ENCODE peak calls at places on chromosomes 11 and 22, in nine cellular contexts. S is PC-3, Y is MM.1S, O is fibroblast of lung, V is GM23338, A is keratinocyte, T is hepatocyte, R is neural progenitor cell, J is HCT116. G is an unnamed sample.

GRCh38 chr11:16605440-16605970 is 132.9 kb upstream of the C11orf58 start:
- DNase-seq in S (no peak), Y (peak), O (peak), V (peak), A (no peak), T (peak), R (peak), J (no peak), G (no peak)

GRCh38 chr22:20111045-20111688 is 4.7 kb upstream of the RANBP1 start:
- DNase-seq in S (peak), Y (no peak), O (peak), V (peak), A (no peak), T (peak), R (peak), J (peak), G (peak)

GRCh38 chr11:96486890-96487633 is 97.2 kb downstream of the JRKL start:
- DNase-seq in S (peak), Y (peak), O (peak), V (peak), A (no peak), T (peak), R (peak), J (no peak), G (no peak)

GRCh38 chr22:20810645-20811044 is 36.7 kb downstream of the SERPIND1 start:
- DNase-seq in S (no peak), Y (no peak), O (no peak), V (no peak), A (no peak), T (no peak), R (no peak), J (no peak), G (no peak)

GRCh38 chr11:77351281-77351905 is 49.9 kb upstream of the GDPD4 start:
- DNase-seq in S (no peak), Y (no peak), O (peak), V (no peak), A (no peak), T (no peak), R (no peak), J (no peak), G (no peak)

GRCh38 chr11:61254403-61255025 is 13.5 kb downstream of the PGA5 start:
- DNase-seq in S (peak), Y (peak), O (peak), V (peak), A (peak), T (peak), R (peak), J (peak), G (peak)

GRCh38 chr11:45710561-45710960 is 45.1 kb upstream of the CHST1 start:
- DNase-seq in S (no peak), Y (no peak), O (no peak), V (no peak), A (no peak), T (no peak), R (no peak), J (no peak), G (no peak)

GRCh38 chr22:41380993-41381328 is 781 bp upstream of the TEF start:
- DNase-seq in S (peak), Y (no peak), O (peak), V (no peak), A (peak), T (peak), R (no peak), J (peak), G (no peak)

GRCh38 chr22:49768961-49769690 is 58.5 kb downstream of the BRD1 start:
- DNase-seq in S (no peak), Y (no peak), O (peak), V (no peak), A (no peak), T (no peak), R (no peak), J (no peak), G (no peak)

GRCh38 chr22:16827506-16827905 is 2.3 kb upstream of the XKR3 start:
- DNase-seq in S (no peak), Y (no peak), O (no peak), V (no peak), A (no peak), T (no peak), R (no peak), J (no peak), G (no peak)

GRCh38 chr11:95506777-95507176 is 275.8 kb upstream of the SESN3 start:
- DNase-seq in S (no peak), Y (no peak), O (no peak), V (no peak), A (no peak), T (no peak), R (no peak), J (no peak), G (no peak)

GRCh38 chr22:20430641-20431519 is 6.7 kb downstream of the SCARF2 start:
- DNase-seq in S (peak), Y (no peak), O (peak), V (peak), A (no peak), T (peak), R (peak), J (peak), G (no peak)

GRCh38 chr11:72652871-72653615 is 21.2 kb downstream of the PDE2A start:
- DNase-seq in S (no peak), Y (no peak), O (no peak), V (peak), A (no peak), T (no peak), R (peak), J (no peak), G (peak)

GRCh38 chr11:77183421-77183984 is 55.5 kb downstream of the MYO7A start:
- DNase-seq in S (no peak), Y (no peak), O (no peak), V (no peak), A (no peak), T (no peak), R (no peak), J (no peak), G (no peak)

GRCh38 chr22:35413624-35414023 is 13.7 kb downstream of the MCM5 start:
- DNase-seq in S (no peak), Y (no peak), O (no peak), V (no peak), A (no peak), T (no peak), R (no peak), J (no peak), G (no peak)

GRCh38 chr11:126112547-126112946 is 49.9 kb upstream of the CDON start:
- DNase-seq in S (no peak), Y (no peak), O (peak), V (no peak), A (no peak), T (peak), R (no peak), J (no peak), G (no peak)

GRCh38 chr11:61524963-61525587 is 16.5 kb downstream of the LRRC10B start:
- DNase-seq in S (no peak), Y (no peak), O (no peak), V (no peak), A (no peak), T (no peak), R (no peak), J (no peak), G (no peak)

GRCh38 chr22:31977141-31977781 is 32.9 kb downstream of the YWHAH start:
- DNase-seq in S (peak), Y (peak), O (peak), V (peak), A (no peak), T (peak), R (peak), J (peak), G (peak)

GRCh38 chr11:71165771-71166170 is 86.6 kb downstream of the SHANK2 start:
- DNase-seq in S (no peak), Y (no peak), O (no peak), V (no peak), A (no peak), T (no peak), R (no peak), J (no peak), G (no peak)

GRCh38 chr11:61337706-61338268 is 4.8 kb downstream of the TKFC start:
- DNase-seq in S (no peak), Y (no peak), O (no peak), V (no peak), A (no peak), T (no peak), R (no peak), J (no peak), G (no peak)

GRCh38 chr11:129248618-129249017 is 56.5 kb upstream of the ARHGAP32 start:
- DNase-seq in S (peak), Y (no peak), O (peak), V (no peak), A (no peak), T (peak), R (no peak), J (no peak), G (no peak)

GRCh38 chr11:66542362-66542761 is 3.5 kb downstream of the ZDHHC24 start:
- DNase-seq in S (peak), Y (no peak), O (peak), V (no peak), A (no peak), T (no peak), R (no peak), J (no peak), G (no peak)

GRCh38 chr11:82718307-82718706 is 15.4 kb downstream of the FAM181B start:
- DNase-seq in S (peak), Y (peak), O (peak), V (peak), A (no peak), T (peak), R (peak), J (peak), G (no peak)

GRCh38 chr11:62004473-62004872 is 37.0 kb upstream of the FTH1 start:
- DNase-seq in S (peak), Y (no peak), O (peak), V (no peak), A (no peak), T (no peak), R (no peak), J (no peak), G (no peak)

GRCh38 chr22:43829448-43829821 is 17.3 kb upstream of the EFCAB6 start:
- DNase-seq in S (no peak), Y (no peak), O (no peak), V (no peak), A (no peak), T (peak), R (no peak), J (no peak), G (no peak)

GRCh38 chr22:37515902-37516301 is 3.3 kb downstream of the CARD10 start:
- DNase-seq in S (no peak), Y (no peak), O (no peak), V (no peak), A (no peak), T (no peak), R (no peak), J (no peak), G (no peak)

GRCh38 chr22:33335611-33336279 is 277.6 kb upstream of the SYN3 start:
- DNase-seq in S (no peak), Y (no peak), O (no peak), V (no peak), A (no peak), T (peak), R (no peak), J (no peak), G (no peak)

GRCh38 chr22:37806409-37807338 is 1.1 kb upstream of the GCAT start:
- DNase-seq in S (peak), Y (no peak), O (peak), V (peak), A (no peak), T (peak), R (peak), J (no peak), G (peak)

GRCh38 chr11:86978756-86979608 is 23.8 kb upstream of the FZD4 start:
- DNase-seq in S (peak), Y (peak), O (peak), V (peak), A (no peak), T (peak), R (peak), J (peak), G (peak)

GRCh38 chr22:47587361-47587760 is 824.9 kb downstream of the TBC1D22A start:
- DNase-seq in S (no peak), Y (no peak), O (no peak), V (no peak), A (no peak), T (no peak), R (no peak), J (no peak), G (no peak)

GRCh38 chr11:122159173-122159701 is 43.2 kb upstream of the BLID start:
- DNase-seq in S (peak), Y (no peak), O (peak), V (peak), A (no peak), T (peak), R (peak), J (no peak), G (peak)

GRCh38 chr22:29128891-29129643 is 56.2 kb downstream of the KREMEN1 start:
- DNase-seq in S (no peak), Y (no peak), O (no peak), V (no peak), A (no peak), T (no peak), R (no peak), J (no peak), G (no peak)

GRCh38 chr22:28299760-28300159 is 379.9 kb downstream of the TTC28 start:
- DNase-seq in S (no peak), Y (no peak), O (peak), V (no peak), A (no peak), T (peak), R (no peak), J (no peak), G (no peak)

GRCh38 chr22:27133951-27134664 is 476.7 kb downstream of the MIAT start:
- DNase-seq in S (peak), Y (no peak), O (peak), V (no peak), A (peak), T (peak), R (no peak), J (no peak), G (no peak)

GRCh38 chr11:111540114-111540920 is at the start of gene LAYN:
- DNase-seq in S (no peak), Y (no peak), O (no peak), V (peak), A (no peak), T (peak), R (peak), J (no peak), G (no peak)
- TF ChIP-seq EZH2 in S (no peak), Y (no peak), O (no peak), V (peak), A (no peak), T (no peak), R (peak), J (no peak), G (no peak)

DNA sequence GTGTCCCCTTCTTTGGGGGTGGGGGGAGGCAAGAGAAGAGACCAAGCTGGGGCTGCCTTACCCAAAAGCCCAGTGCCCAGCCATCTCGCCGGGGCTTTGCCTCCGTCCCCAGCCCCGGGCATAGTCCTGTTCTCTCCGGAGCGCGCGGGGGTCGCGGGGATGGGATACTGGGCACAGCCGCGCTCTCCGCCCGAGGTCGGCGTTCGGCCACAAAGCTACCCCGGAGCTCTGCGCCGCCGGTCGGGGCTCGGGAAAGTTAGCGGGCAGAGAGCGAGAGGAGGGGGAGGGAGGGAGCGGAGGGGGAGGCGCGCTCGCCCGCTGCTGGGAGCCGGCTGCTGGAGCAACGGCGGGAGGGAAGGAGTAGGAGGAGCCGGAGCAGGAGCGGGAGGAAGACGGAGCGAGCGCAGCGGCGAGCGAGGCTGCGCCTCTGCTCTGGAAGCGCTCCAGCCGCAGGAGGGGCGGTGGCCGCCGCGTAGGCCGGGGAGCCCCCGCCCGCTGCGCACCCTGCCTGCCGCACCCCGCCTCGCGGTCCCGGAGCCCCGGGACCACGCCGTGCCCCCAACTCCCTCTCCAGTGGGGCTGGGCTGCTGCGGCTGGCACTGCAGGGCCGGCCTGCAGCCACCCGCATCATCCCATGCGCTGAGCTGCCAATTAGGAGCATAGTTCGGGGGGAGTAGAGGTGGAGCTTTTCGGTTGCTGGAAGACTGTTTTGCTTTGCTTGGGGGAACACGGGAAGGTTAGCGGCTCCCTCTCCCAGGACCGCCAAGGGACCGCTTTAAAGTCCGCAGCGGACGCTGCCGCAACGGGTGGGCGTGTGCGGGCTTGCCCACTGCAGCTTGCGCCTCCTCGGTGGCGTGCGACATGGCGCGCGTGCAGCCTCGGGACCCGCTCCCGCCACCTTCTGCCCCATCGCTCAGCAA is at the start of gene SCN4B:
- DNase-seq in S (peak), Y (no peak), O (peak), V (peak), A (no peak), T (peak), R (peak), J (no peak), G (peak)
- TF ChIP-seq EZH2 in S (peak), Y (peak), O (peak), V (peak), A (no peak), T (peak), R (peak), J (no peak), G (peak)

GRCh38 chr11:10305262-10305963 is 540 bp downstream of the ADM start:
- DNase-seq in S (peak), Y (peak), O (peak), V (peak), A (no peak), T (peak), R (peak), J (no peak), G (peak)
- TF ChIP-seq EZH2 in S (no peak), Y (no peak), O (no peak), V (no peak), A (no peak), T (no peak), R (peak), J (no peak), G (no peak)

GRCh38 chr11:20671856-20672546 is 2.6 kb downstream of the NELL1 start:
- DNase-seq in S (peak), Y (no peak), O (no peak), V (peak), A (no peak), T (peak), R (peak), J (peak), G (no peak)

GRCh38 chr11:20668844-20669832 is at the start of gene NELL1:
- DNase-seq in S (no peak), Y (no peak), O (no peak), V (peak), A (no peak), T (peak), R (peak), J (no peak), G (no peak)

GRCh38 chr11:20668410-20668809 is 976 bp upstream of the NELL1 start:
- DNase-seq in S (no peak), Y (no peak), O (no peak), V (no peak), A (no peak), T (no peak), R (peak), J (no peak), G (no peak)

GRCh38 chr11:20670932-20671403 is 1.6 kb downstream of the NELL1 start:
- DNase-seq in S (no peak), Y (no peak), O (no peak), V (peak), A (no peak), T (no peak), R (peak), J (no peak), G (no peak)

DNA sequence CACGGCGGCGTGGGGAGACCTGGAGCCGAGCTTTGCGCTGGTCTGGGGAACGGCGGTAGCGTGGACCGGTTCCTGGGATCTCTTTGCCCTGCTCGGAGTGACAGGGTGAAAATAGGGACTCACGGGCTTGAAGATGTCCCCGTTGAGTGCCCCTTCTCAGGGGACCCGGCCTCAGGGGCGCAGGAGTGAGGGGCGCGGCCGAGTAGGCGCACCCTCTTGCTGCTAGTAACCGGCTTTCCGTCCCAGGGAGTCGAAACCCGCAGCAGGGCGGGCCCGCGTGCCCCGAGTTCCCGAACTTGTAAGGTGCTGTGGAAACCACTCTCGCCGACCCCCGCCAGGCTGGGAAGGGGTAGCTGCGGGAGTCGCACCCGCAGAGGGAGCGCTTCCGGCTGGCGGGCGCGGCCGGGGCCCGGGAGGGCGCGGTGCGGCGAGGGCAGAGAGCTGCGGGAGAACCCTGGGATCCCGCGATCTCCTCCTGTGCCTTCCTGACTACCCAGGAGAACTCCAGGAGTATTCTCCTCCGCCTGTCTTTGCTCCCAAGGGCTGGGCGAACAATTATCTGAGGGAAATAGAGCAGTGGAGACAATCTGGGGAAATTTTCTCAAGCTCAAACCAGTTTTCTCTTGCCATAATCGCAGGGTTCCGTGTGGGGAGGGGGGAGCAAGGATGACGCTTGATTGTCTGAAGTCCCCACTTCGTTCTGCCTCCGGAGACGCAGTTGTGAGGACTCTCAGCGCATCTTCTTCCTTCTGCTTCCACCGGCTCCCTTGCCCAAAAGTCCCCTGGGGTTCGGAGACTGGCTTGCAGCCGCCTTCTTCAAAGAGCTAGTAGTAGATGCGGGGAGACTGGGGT is 673 bp downstream of the NELL1 start:
- DNase-seq in S (no peak), Y (no peak), O (no peak), V (peak), A (no peak), T (no peak), R (peak), J (no peak), G (no peak)
- TF ChIP-seq EZH2 in S (no peak), Y (no peak), O (peak), V (peak), A (peak), T (no peak), R (peak), J (no peak), G (no peak)